ENCODE peak calls at places on chromosomes 3 and 15, in eight cellular contexts. Q is tibial nerve, D is left ventricle myocardium inferior, X is AG04450, M is A549, F is choroid plexus epithelial cell, V is ovary, L is heart left ventricle. P is an unnamed sample.

GRCh38 chr3:189630667-189631372 is 369 bp upstream of the TP63 start:
- DNase-seq in Q (no peak), D (no peak), X (no peak), M (peak), F (peak), V (no peak), L (no peak), P (no peak)

GRCh38 chr15:98649996-98650870 is 1.9 kb downstream of the IGF1R start:
- DNase-seq in Q (peak), D (peak), X (no peak), M (peak), F (peak), V (peak), L (peak), P (peak)

GRCh38 chr3:55720614-55721013 is 233.5 kb upstream of the WNT5A start:
- DNase-seq in Q (no peak), D (no peak), X (no peak), M (no peak), F (peak), V (no peak), L (no peak), P (peak)

GRCh38 chr15:88454867-88455810 is 12.0 kb downstream of the MRPL46 start:
- DNase-seq in Q (peak), D (peak), X (peak), M (peak), F (peak), V (peak), L (peak), P (peak)

GRCh38 chr3:9250236-9250635 is 790 bp upstream of the SRGAP3 start:
- DNase-seq in Q (no peak), D (no peak), X (no peak), M (no peak), F (no peak), V (no peak), L (no peak), P (no peak)

GRCh38 chr3:33937628-33938027 is 139.2 kb downstream of the PDCD6IP start:
- DNase-seq in Q (no peak), D (no peak), X (no peak), M (no peak), F (no peak), V (no peak), L (no peak), P (no peak)

GRCh38 chr15:48432688-48433087 is 101.5 kb downstream of the DUT start:
- DNase-seq in Q (no peak), D (no peak), X (no peak), M (no peak), F (no peak), V (no peak), L (no peak), P (no peak)

GRCh38 chr3:16319307-16319706 is 54.3 kb downstream of the OXNAD1 start:
- DNase-seq in Q (no peak), D (no peak), X (no peak), M (peak), F (no peak), V (no peak), L (no peak), P (peak)

GRCh38 chr15:32683906-32684584 is 33.8 kb upstream of the GREM1 start:
- DNase-seq in Q (no peak), D (no peak), X (peak), M (peak), F (peak), V (no peak), L (peak), P (peak)

GRCh38 chr3:185822957-185823279 is 1.9 kb downstream of the IGF2BP2 start:
- DNase-seq in Q (no peak), D (no peak), X (no peak), M (no peak), F (no peak), V (no peak), L (no peak), P (no peak)

GRCh38 chr15:39582286-39582976 is 1.6 kb downstream of the THBS1 start:
- DNase-seq in Q (no peak), D (no peak), X (no peak), M (no peak), F (peak), V (peak), L (peak), P (peak)

GRCh38 chr15:92611995-92612745 is 43.4 kb downstream of the FAM174B start:
- DNase-seq in Q (no peak), D (no peak), X (no peak), M (peak), F (no peak), V (no peak), L (no peak), P (no peak)

GRCh38 chr3:55330756-55331155 is 156.3 kb downstream of the WNT5A start:
- DNase-seq in Q (no peak), D (no peak), X (peak), M (no peak), F (peak), V (no peak), L (no peak), P (no peak)

GRCh38 chr3:138092023-138092422 is 23.4 kb downstream of the DZIP1L start:
- DNase-seq in Q (no peak), D (no peak), X (no peak), M (no peak), F (peak), V (no peak), L (no peak), P (peak)

GRCh38 chr3:40580494-40581091 is 55.8 kb downstream of the ZNF621 start:
- DNase-seq in Q (peak), D (peak), X (peak), M (peak), F (peak), V (peak), L (peak), P (peak)

GRCh38 chr3:193016437-193016887 is 98.8 kb upstream of the MB21D2 start:
- DNase-seq in Q (no peak), D (peak), X (no peak), M (no peak), F (peak), V (peak), L (peak), P (peak)

GRCh38 chr3:121064121-121064520 is 156.1 kb downstream of the STXBP5L start:
- DNase-seq in Q (no peak), D (no peak), X (no peak), M (peak), F (no peak), V (no peak), L (no peak), P (no peak)

GRCh38 chr3:19945405-19946290 is 1.2 kb upstream of the RAB5A start:
- DNase-seq in Q (no peak), D (no peak), X (no peak), M (peak), F (no peak), V (peak), L (peak), P (no peak)

GRCh38 chr3:59127071-59127470 is 77.2 kb upstream of the CFAP20DC start:
- DNase-seq in Q (no peak), D (no peak), X (peak), M (peak), F (peak), V (no peak), L (no peak), P (peak)

GRCh38 chr15:90358124-90359033 is 6.3 kb downstream of the ZNF774 start:
- DNase-seq in Q (no peak), D (no peak), X (no peak), M (peak), F (peak), V (no peak), L (no peak), P (peak)

GRCh38 chr3:30855390-30855789 is 39.1 kb downstream of the GADL1 start:
- DNase-seq in Q (no peak), D (no peak), X (no peak), M (no peak), F (no peak), V (no peak), L (no peak), P (no peak)

GRCh38 chr15:72230197-72231065 is 559 bp downstream of the PKM start:
- DNase-seq in Q (peak), D (peak), X (peak), M (peak), F (peak), V (peak), L (peak), P (peak)

GRCh38 chr3:12513694-12514446 is 29.6 kb downstream of the TSEN2 start:
- DNase-seq in Q (no peak), D (peak), X (no peak), M (no peak), F (peak), V (no peak), L (no peak), P (no peak)

GRCh38 chr15:98881526-98882517 is 125.8 kb downstream of the PGPEP1L start:
- DNase-seq in Q (no peak), D (no peak), X (no peak), M (peak), F (peak), V (no peak), L (no peak), P (peak)

GRCh38 chr3:32106929-32107362 is 526 bp downstream of the GPD1L start:
- DNase-seq in Q (peak), D (peak), X (no peak), M (peak), F (peak), V (no peak), L (peak), P (peak)

DNA sequence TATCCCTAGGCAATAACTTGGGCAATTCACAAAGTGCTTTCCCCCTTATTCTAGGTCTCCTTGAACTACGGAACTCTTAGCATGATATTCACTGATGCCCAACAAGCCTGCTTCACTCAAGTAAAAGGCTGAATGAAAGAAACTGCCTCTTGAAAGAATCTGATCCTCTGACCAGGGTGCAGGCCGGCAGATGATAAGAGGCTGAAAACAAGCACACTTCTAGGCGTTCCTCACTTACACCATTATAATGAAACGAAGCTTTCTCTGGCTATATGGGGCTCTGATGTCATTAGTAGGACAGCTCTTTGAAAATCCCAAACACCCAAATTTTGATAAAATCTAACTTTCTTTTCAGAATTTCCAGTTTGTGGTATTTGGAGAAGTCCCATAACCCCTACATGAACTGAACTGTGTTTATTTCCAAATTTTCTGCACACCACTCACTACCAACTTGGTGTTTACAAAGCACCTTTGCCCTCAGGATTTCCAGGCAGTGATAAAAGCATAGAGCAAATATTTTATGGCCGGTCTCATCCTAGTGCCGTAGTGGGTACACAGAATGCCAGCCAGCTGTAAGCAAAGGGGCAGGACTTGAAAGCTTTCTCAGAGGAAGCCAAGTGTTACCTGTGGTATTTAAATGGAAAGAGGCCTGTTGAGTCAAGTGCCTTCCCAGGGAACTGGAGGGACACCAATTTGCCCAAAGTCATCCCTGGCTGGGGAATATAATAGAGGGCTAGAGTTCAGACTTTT is 28.2 kb downstream of the MAGI1 start:
- DNase-seq in Q (no peak), D (no peak), X (no peak), M (no peak), F (peak), V (no peak), L (no peak), P (no peak)
- H3K4me3 ChIP-seq in Q (no peak), D (no peak), X (no peak), M (no peak), F (no peak), V (no peak), L (no peak), P (no peak)

GRCh38 chr15:68315035-68315434 is 37.5 kb downstream of the FEM1B start:
- DNase-seq in Q (no peak), D (no peak), X (no peak), M (no peak), F (no peak), V (no peak), L (no peak), P (no peak)
- TF ChIP-seq CTCF in Q (no peak), D (no peak), X (no peak), M (no peak), F (no peak), V (no peak), L (no peak), P (no peak)

GRCh38 chr3:29286841-29287240 is 6.0 kb downstream of the RBMS3 start:
- DNase-seq in Q (no peak), D (no peak), X (peak), M (no peak), F (peak), V (no peak), L (no peak), P (peak)
- H3K4me3 ChIP-seq in Q (peak), D (peak), X (peak), M (no peak), F (peak), V (peak), L (peak), P (peak)

GRCh38 chr3:52084954-52085730 is 28.8 kb upstream of the DUSP7 start:
- DNase-seq in Q (no peak), D (no peak), X (no peak), M (no peak), F (no peak), V (no peak), L (no peak), P (no peak)
- TF ChIP-seq CTCF in Q (no peak), D (no peak), X (no peak), M (no peak), F (no peak), V (no peak), L (no peak), P (no peak)

GRCh38 chr3:113275876-113276580 is 64.7 kb downstream of the BOC start:
- DNase-seq in Q (peak), D (peak), X (no peak), M (no peak), F (peak), V (no peak), L (no peak), P (peak)
- H3K4me3 ChIP-seq in Q (peak), D (peak), X (peak), M (no peak), F (peak), V (no peak), L (peak), P (peak)

DNA sequence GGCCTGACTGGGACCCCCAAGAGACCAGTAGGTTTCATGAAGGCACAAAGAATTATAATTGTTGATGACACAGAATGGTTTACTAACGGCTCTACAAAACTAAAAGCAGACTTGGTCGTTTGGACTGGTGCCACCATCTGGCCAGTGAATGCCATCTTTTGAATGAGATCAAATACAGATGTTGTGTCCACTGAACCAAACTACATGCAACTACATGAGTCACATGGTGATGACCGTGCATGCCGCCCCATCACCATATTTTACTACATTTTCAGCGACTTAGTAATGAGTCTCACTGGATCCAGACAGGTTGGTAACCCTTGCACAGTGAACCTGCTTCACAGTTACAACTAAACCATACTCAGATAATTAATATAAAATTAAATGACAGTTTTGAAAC is 803.3 kb downstream of the DIPK2A start:
- DNase-seq in Q (no peak), D (no peak), X (no peak), M (peak), F (no peak), V (no peak), L (no peak), P (no peak)
- TF ChIP-seq CTCF in Q (no peak), D (no peak), X (no peak), M (no peak), F (no peak), V (no peak), L (no peak), P (no peak)

DNA sequence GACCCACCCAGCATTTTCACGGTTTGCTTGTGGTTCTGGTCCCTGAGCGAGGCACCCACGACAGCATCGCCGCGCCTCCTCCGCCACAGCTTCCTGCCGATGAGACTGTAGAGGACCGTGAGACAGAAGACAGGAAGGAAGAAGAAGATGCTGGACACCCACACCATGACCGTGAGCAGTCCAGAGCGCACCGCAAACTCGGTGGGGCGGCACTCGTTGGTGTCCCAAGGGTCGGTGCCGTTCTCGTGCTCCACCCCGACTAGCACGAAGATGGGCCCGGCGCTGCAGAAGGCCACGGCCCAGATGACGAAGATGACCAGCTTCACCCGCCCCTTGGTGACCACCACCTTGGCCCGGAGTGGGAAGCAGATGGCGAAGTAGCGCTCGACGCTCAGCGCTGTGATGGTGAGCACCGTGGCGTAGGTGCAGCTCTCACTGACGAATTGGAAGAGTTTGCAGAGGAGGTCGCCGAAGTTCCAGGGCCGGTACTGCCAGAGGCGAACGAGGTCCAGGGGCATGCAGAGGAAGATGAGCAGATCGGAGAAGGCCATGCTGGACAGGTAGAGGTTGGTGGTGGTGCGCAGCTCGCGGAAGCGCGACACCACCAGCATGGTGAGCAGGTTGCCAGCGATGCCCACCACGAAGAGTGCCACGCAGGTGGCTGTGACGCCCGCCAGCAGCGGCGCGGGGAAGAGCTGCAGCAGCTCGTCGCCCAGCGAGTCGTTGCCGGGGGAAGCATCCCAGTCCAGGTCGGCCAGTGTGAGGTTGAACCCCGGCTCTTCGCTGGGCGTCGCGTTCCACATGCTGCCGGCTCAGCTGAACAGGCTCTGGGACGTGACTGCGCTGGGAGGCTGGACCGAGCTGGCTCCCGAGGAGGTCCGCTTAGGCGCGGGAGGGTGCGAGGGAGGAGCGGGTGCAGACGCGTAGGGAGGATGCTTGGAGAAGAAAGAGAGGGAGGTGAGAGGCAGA is at the start of gene GHSR:
- DNase-seq in Q (no peak), D (no peak), X (no peak), M (no peak), F (no peak), V (no peak), L (no peak), P (no peak)
- H3K4me3 ChIP-seq in Q (no peak), D (no peak), X (no peak), M (no peak), F (no peak), V (no peak), L (no peak), P (no peak)

GRCh38 chr3:88059380-88060160 is 515 bp downstream of the ZNF654 start:
- DNase-seq in Q (peak), D (no peak), X (no peak), M (no peak), F (no peak), V (peak), L (no peak), P (no peak)

GRCh38 chr3:88058322-88058592 is 548 bp downstream of the CGGBP1 start:
- DNase-seq in Q (peak), D (no peak), X (no peak), M (no peak), F (no peak), V (no peak), L (no peak), P (no peak)

GRCh38 chr3:88061749-88062148 is 2.7 kb downstream of the ZNF654 start:
- DNase-seq in Q (no peak), D (no peak), X (no peak), M (no peak), F (no peak), V (no peak), L (no peak), P (no peak)

GRCh38 chr3:88057650-88058321 is 1.0 kb downstream of the CGGBP1 start:
- DNase-seq in Q (peak), D (no peak), X (no peak), M (no peak), F (peak), V (no peak), L (no peak), P (peak)

GRCh38 chr3:88058593-88059379 is at the start of the genes CGGBP1 and ZNF654:
- DNase-seq in Q (peak), D (peak), X (peak), M (peak), F (peak), V (peak), L (peak), P (peak)
- TF ChIP-seq CTCF in Q (no peak), D (no peak), X (no peak), M (no peak), F (no peak), V (no peak), L (no peak), P (no peak)

GRCh38 chr3:159761826-159762225 is 226.8 kb upstream of the IL12A start:
- DNase-seq in Q (no peak), D (no peak), X (no peak), M (no peak), F (no peak), V (no peak), L (no peak), P (no peak)
- H3K4me3 ChIP-seq in Q (no peak), D (no peak), X (no peak), M (peak), F (no peak), V (no peak), L (no peak), P (no peak)